ENCODE peak calls at places on chromosomes 16 and 17, in four cellular contexts. Z is KG1; G is Caki2; N is stimulated activated CD4-positive, alpha-beta T cell treated with anti-CD3 and anti-CD28 coated beads, Interleukin-4, amount 100 ng/mL, for 24 hours. X is an unnamed sample.
A peak's percentile ranks its signal among the peaks of the same experiment; 100 is the strongest.

GRCh38 chr16:67967183-67967955 is 1.1 kb downstream of the SLC12A4 start:
- DNase-seq in G (no peak), N (peak; percentile 29), Z (no peak), X (no peak)

GRCh38 chr16:57591870-57592485 is 36.5 kb upstream of the ADGRG1 start:
- DNase-seq in Z (no peak), G (no peak), N (no peak), X (no peak)

GRCh38 chr17:49959183-49959935 is 9.6 kb upstream of the DLX4 start:
- DNase-seq in N (no peak), Z (no peak), G (peak; percentile 64), X (no peak)

GRCh38 chr17:2689411-2690164 is 22.0 kb downstream of the CLUH start:
- DNase-seq in G (no peak), Z (no peak), N (no peak), X (no peak)

GRCh38 chr16:1781758-1782407 is 488 bp downstream of the SPSB3 start:
- DNase-seq in Z (no peak), N (peak; percentile 40), G (peak; percentile 48), X (no peak)

GRCh38 chr16:79037429-79038373 is 562.8 kb downstream of the MAF start:
- DNase-seq in G (no peak), Z (no peak), N (no peak), X (no peak)

GRCh38 chr17:14448816-14449215 is 147.9 kb downstream of the HS3ST3B1 start:
- DNase-seq in N (no peak), G (no peak), Z (no peak), X (no peak)

GRCh38 chr17:29155235-29155965 is 24.8 kb downstream of the MYO18A start:
- DNase-seq in G (peak; percentile 78), Z (no peak), N (peak; percentile 70), X (no peak)

GRCh38 chr17:78357177-78357586 is 2.7 kb downstream of the SOCS3 start:
- DNase-seq in Z (no peak), N (no peak), G (peak; percentile 74), X (no peak)

GRCh38 chr16:2584742-2585650 is 47.2 kb downstream of the PDPK1 start:
- DNase-seq in G (no peak), Z (no peak), N (no peak), X (no peak)

GRCh38 chr17:48499743-48500434 is 30.9 kb downstream of the HOXB1 start:
- DNase-seq in N (no peak), Z (no peak), G (no peak), X (no peak)

GRCh38 chr17:76213491-76213890 is 26.8 kb downstream of the RNF157 start:
- DNase-seq in Z (no peak), G (no peak), N (no peak), X (no peak)

GRCh38 chr17:81200695-81201580 is 21.8 kb downstream of the CEP131 start:
- DNase-seq in N (peak; percentile 26), G (peak; percentile 41), Z (peak; percentile 3), X (no peak)

GRCh38 chr17:75069783-75070182 is 18.0 kb upstream of the SLC16A5 start:
- DNase-seq in G (no peak), N (no peak), Z (no peak), X (no peak)

GRCh38 chr17:45339646-45340605 is 23.1 kb upstream of the MAP3K14 start:
- DNase-seq in N (no peak), G (no peak), Z (no peak), X (no peak)

GRCh38 chr16:28863929-28864886 is 565 bp downstream of the SH2B1 start:
- DNase-seq in N (no peak), G (peak; percentile 23), Z (no peak), X (no peak)

GRCh38 chr17:49557204-49558024 is 18.3 kb upstream of the NXPH3 start:
- DNase-seq in Z (no peak), G (no peak), N (peak; percentile 45), X (no peak)

GRCh38 chr17:39194985-39195524 is 2.4 kb downstream of the CACNB1 start:
- DNase-seq in G (no peak), Z (no peak), N (no peak), X (no peak)

GRCh38 chr16:56793504-56793903 is 63.6 kb downstream of the NUP93 start:
- DNase-seq in N (no peak), Z (no peak), G (peak; percentile 51), X (no peak)

GRCh38 chr16:20622498-20622870 is 46.3 kb upstream of the ACSM2B start:
- DNase-seq in Z (no peak), N (no peak), G (no peak), X (no peak)

GRCh38 chr17:6995500-6996255 is at the start of gene ALOX12:
- DNase-seq in Z (no peak), G (no peak), N (no peak), X (no peak)

GRCh38 chr16:8619671-8620370 is 1.7 kb upstream of the METTL22 start:
- DNase-seq in Z (no peak), N (no peak), G (no peak), X (no peak)

GRCh38 chr17:40509626-40510327 is 8.4 kb upstream of the TNS4 start:
- DNase-seq in G (no peak), Z (no peak), N (no peak), X (no peak)

GRCh38 chr16:67504190-67505021 is 21.1 kb upstream of the AGRP start:
- DNase-seq in Z (no peak), N (peak; percentile 32), G (peak; percentile 67), X (no peak)

GRCh38 chr16:9090101-9090959 is 1.1 kb upstream of the HAPSTR1 start:
- DNase-seq in Z (no peak), N (peak; percentile 50), G (no peak), X (no peak)

GRCh38 chr17:34614698-34615097 is 35.3 kb downstream of the TMEM132E start:
- DNase-seq in N (no peak), Z (no peak), G (no peak), X (no peak)

GRCh38 chr17:57463103-57463885 is 207.0 kb downstream of the MSI2 start:
- DNase-seq in Z (no peak), N (peak; percentile 90), G (peak; percentile 82), X (no peak)

X was measured in SIG-M5.